ENCODE peak calls at places on chromosomes 3 and 15, in four cellular contexts. T, F, G and M are unnamed samples.

GRCh38 chr3:12178091-12178820 is 19.5 kb upstream of the TIMP4 start:
- DNase-seq in T (no peak), F (no peak), G (no peak), M (no peak)

GRCh38 chr15:77659350-77660321 is 26.9 kb upstream of the LINGO1 start:
- DNase-seq in T (no peak), F (no peak), G (peak; percentile 2), M (peak; percentile 29)

GRCh38 chr15:40323953-40324937 is 753 bp downstream of the INAFM2 start:
- DNase-seq in T (no peak), F (no peak), G (no peak), M (no peak)

GRCh38 chr15:50790778-50791536 is 25.5 kb upstream of the SPPL2A start:
- DNase-seq in T (no peak), F (no peak), G (no peak), M (no peak)

GRCh38 chr3:117665311-117665710 is 955.7 kb downstream of the TUSC7 start:
- DNase-seq in T (no peak), F (no peak), G (no peak), M (no peak)

GRCh38 chr3:51350751-51351150 is 34.3 kb upstream of the MANF start:
- DNase-seq in T (no peak), F (peak; percentile 15), G (no peak), M (peak; percentile 37)

GRCh38 chr3:24680214-24680967 is 185.7 kb upstream of the THRB start:
- DNase-seq in T (peak; percentile 17), F (peak; percentile 6), G (peak; percentile 26), M (peak; percentile 11)

GRCh38 chr3:20528180-20528579 is 342.2 kb upstream of the SGO1 start:
- DNase-seq in T (no peak), F (no peak), G (no peak), M (no peak)

GRCh38 chr15:77402740-77403379 is 17.0 kb downstream of the PEAK1 start:
- DNase-seq in T (no peak), F (no peak), G (no peak), M (no peak)

GRCh38 chr3:119403201-119403600 is 60.2 kb downstream of the TMEM39A start:
- DNase-seq in T (no peak), F (no peak), G (no peak), M (no peak)

GRCh38 chr3:117355566-117355965 is 646.0 kb downstream of the TUSC7 start:
- DNase-seq in T (peak; percentile 26), F (no peak), G (no peak), M (peak; percentile 62)

GRCh38 chr3:64873400-64873799 is 185.6 kb upstream of the ADAMTS9 start:
- DNase-seq in T (no peak), F (no peak), G (no peak), M (no peak)

GRCh38 chr3:126345641-126346460 is 11.4 kb downstream of the KLF15 start:
- DNase-seq in T (no peak), F (no peak), G (no peak), M (no peak)

GRCh38 chr15:80490431-80490990 is 86.3 kb downstream of the ARNT2 start:
- DNase-seq in T (no peak), F (no peak), G (no peak), M (no peak)

GRCh38 chr3:15102833-15103232 is 3.9 kb upstream of the RBSN start:
- DNase-seq in T (peak; percentile 69), F (peak; percentile 9), G (no peak), M (no peak)

GRCh38 chr15:37581866-37582532 is 352.4 kb upstream of the TMCO5A start:
- DNase-seq in T (no peak), F (no peak), G (no peak), M (no peak)

GRCh38 chr3:12963869-12964712 is 109.1 kb downstream of the IQSEC1 start:
- DNase-seq in T (no peak), F (no peak), G (no peak), M (no peak)

GRCh38 chr3:131973731-131974130 is 61.1 kb downstream of the CPNE4 start:
- DNase-seq in T (no peak), F (no peak), G (no peak), M (no peak)

GRCh38 chr3:70614111-70614510 is 301.7 kb upstream of the MDFIC2 start:
- DNase-seq in T (no peak), F (no peak), G (no peak), M (no peak)

GRCh38 chr15:78675617-78676360 is 34.8 kb upstream of the CHRNB4 start:
- DNase-seq in T (no peak), F (no peak), G (no peak), M (no peak)

GRCh38 chr3:53633197-53633787 is 138.9 kb downstream of the CACNA1D start:
- DNase-seq in T (no peak), F (no peak), G (no peak), M (no peak)

GRCh38 chr15:90463381-90463780 is 66.3 kb upstream of the CRTC3 start:
- DNase-seq in T (peak; percentile 93), F (no peak), G (no peak), M (peak; percentile 97)

GRCh38 chr3:50450135-50450911 is 53.1 kb downstream of the CACNA2D2 start:
- DNase-seq in T (peak; percentile 73), F (peak; percentile 21), G (peak; percentile 22), M (peak; percentile 33)

GRCh38 chr15:100614336-100614735 is 11.9 kb downstream of the ASB7 start:
- DNase-seq in T (no peak), F (no peak), G (no peak), M (no peak)

GRCh38 chr15:51846463-51847230 is 17.2 kb downstream of the TMOD3 start:
- DNase-seq in T (peak; percentile 58), F (no peak), G (no peak), M (no peak)